ENCODE peak calls at places on chromosomes 11 and 22, in five cellular contexts. L is HEK293T, S is anterior cingulate cortex, C is mesendoderm, V is fibroblast of the conjunctiva. G is an unnamed sample.

GRCh38 chr22:46390652-46391301 is 55.3 kb downstream of the TRMU start:
- DNase-seq in L (peak; percentile 63), S (no peak), C (peak; percentile 64), V (peak; percentile 55), G (no peak)

GRCh38 chr11:31943056-31943780 is 132.1 kb upstream of the PAX6 start:
- DNase-seq in L (no peak), S (no peak), C (peak; percentile 69), V (no peak), G (no peak)

GRCh38 chr22:46070215-46070721 is 80.1 kb upstream of the PPARA start:
- DNase-seq in L (no peak), S (no peak), C (peak; percentile 26), V (no peak), G (no peak)

GRCh38 chr11:69140635-69141034 is 15.1 kb upstream of the SMIM38 start:
- DNase-seq in L (no peak), S (no peak), C (no peak), V (no peak), G (no peak)

GRCh38 chr22:29224121-29224858 is 18.6 kb downstream of the EMID1 start:
- DNase-seq in L (no peak), S (no peak), C (no peak), V (no peak), G (peak; percentile 13)

GRCh38 chr11:65560555-65561418 is 2.6 kb upstream of the LTBP3 start:
- DNase-seq in L (no peak), S (no peak), C (peak; percentile 63), V (no peak), G (peak; percentile 68)

GRCh38 chr11:32379714-32380113 is 55.6 kb downstream of the WT1 start:
- DNase-seq in L (no peak), S (no peak), C (no peak), V (no peak), G (no peak)

GRCh38 chr11:64842851-64843841 is 1.3 kb downstream of the CDC42BPG start:
- DNase-seq in L (no peak), S (no peak), C (peak; percentile 84), V (no peak), G (no peak)

GRCh38 chr11:115215694-115216615 is 288.3 kb downstream of the CADM1 start:
- DNase-seq in L (peak; percentile 45), S (no peak), C (peak; percentile 76), V (no peak), G (peak; percentile 25)